ENCODE peak calls at places on chromosomes 11 and 22, in six cellular contexts. M is PC-3, U is HCT116, F is SK-N-SH, N is GM23248, H is neural progenitor cell. T is an unnamed sample.
A peak's percentile ranks its signal among the peaks of the same experiment; 100 is the strongest.

GRCh38 chr11:64864473-64865285 is 13.7 kb downstream of the EHD1 start:
- DNase-seq in M (no peak), U (no peak), F (no peak), N (peak; percentile 96), H (peak; percentile 57), T (no peak)

GRCh38 chr22:47120399-47120798 is 357.9 kb downstream of the TBC1D22A start:
- DNase-seq in M (no peak), U (no peak), F (no peak), N (no peak), H (no peak), T (no peak)

GRCh38 chr22:45072322-45072903 is 62.6 kb upstream of the PHF21B start:
- DNase-seq in M (peak; percentile 89), U (peak; percentile 77), F (no peak), N (peak; percentile 93), H (peak; percentile 58), T (no peak)

GRCh38 chr22:29313126-29314071 is 2.1 kb downstream of the RASL10A start:
- DNase-seq in M (no peak), U (peak; percentile 34), F (peak; percentile 86), N (peak; percentile 68), H (peak; percentile 68), T (no peak)

GRCh38 chr11:131503017-131503416 is 132.6 kb downstream of the NTM start:
- DNase-seq in M (no peak), U (no peak), F (no peak), N (no peak), H (no peak), T (no peak)

GRCh38 chr22:43707650-43708049 is 104.5 kb downstream of the EFCAB6 start:
- DNase-seq in M (peak; percentile 62), U (peak; percentile 1), F (no peak), N (peak; percentile 24), H (no peak), T (no peak)

GRCh38 chr11:9752091-9752490 is 88.2 kb downstream of the SWAP70 start:
- DNase-seq in M (peak; percentile 8), U (no peak), F (peak; percentile 43), N (peak; percentile 27), H (no peak), T (no peak)

GRCh38 chr22:49976439-49977175 is 16.0 kb downstream of the PIM3 start:
- DNase-seq in M (no peak), U (no peak), F (peak; percentile 28), N (no peak), H (no peak), T (no peak)

GRCh38 chr22:44242946-44243724 is 62.4 kb downstream of the PARVG start:
- DNase-seq in M (no peak), U (no peak), F (no peak), N (no peak), H (no peak), T (no peak)

GRCh38 chr11:74949748-74950127 is 672 bp downstream of the SPCS2 start:
- DNase-seq in M (no peak), U (no peak), F (peak; percentile 19), N (peak; percentile 60), H (no peak), T (peak; percentile 18)

GRCh38 chr11:86949995-86950993 is 4.9 kb downstream of the FZD4 start:
- DNase-seq in M (peak; percentile 24), U (no peak), F (no peak), N (peak; percentile 66), H (no peak), T (no peak)

GRCh38 chr11:1829039-1829820 is 5.6 kb upstream of the SYT8 start:
- DNase-seq in M (peak; percentile 81), U (no peak), F (no peak), N (peak; percentile 88), H (no peak), T (no peak)

GRCh38 chr11:10382518-10382917 is 72.5 kb upstream of the AMPD3 start:
- DNase-seq in M (peak; percentile 47), U (peak; percentile 63), F (no peak), N (peak; percentile 63), H (no peak), T (no peak)

GRCh38 chr22:27601195-27601594 is 200.4 kb downstream of the MN1 start:
- DNase-seq in M (no peak), U (no peak), F (no peak), N (no peak), H (no peak), T (no peak)

GRCh38 chr22:40294696-40295095 is 51.6 kb upstream of the ADSL start:
- DNase-seq in M (no peak), U (no peak), F (no peak), N (no peak), H (no peak), T (no peak)

GRCh38 chr11:2093575-2094353 is 45.4 kb downstream of the IGF2 start:
- DNase-seq in M (no peak), U (no peak), F (no peak), N (peak; percentile 93), H (no peak), T (no peak)

GRCh38 chr22:30943368-30943767 is 25.2 kb downstream of the MORC2 start:
- DNase-seq in M (no peak), U (no peak), F (no peak), N (no peak), H (no peak), T (no peak)

GRCh38 chr11:86632499-86633269 is 39.7 kb downstream of the ME3 start:
- DNase-seq in M (peak; percentile 92), U (peak; percentile 68), F (peak; percentile 8), N (peak; percentile 99), H (peak; percentile 40), T (no peak)

GRCh38 chr11:107859459-107860239 is 1.1 kb upstream of the SLC35F2 start:
- DNase-seq in M (peak; percentile 84), U (peak; percentile 37), F (peak; percentile 55), N (peak; percentile 58), H (peak; percentile 81), T (peak; percentile 80)

GRCh38 chr11:104812416-104812815 is 85.8 kb downstream of the CASP12 start:
- DNase-seq in M (no peak), U (no peak), F (no peak), N (no peak), H (no peak), T (no peak)

GRCh38 chr22:45442120-45442519 is 28.6 kb downstream of the RIBC2 start:
- DNase-seq in M (no peak), U (no peak), F (no peak), N (no peak), H (peak; percentile 28), T (no peak)

GRCh38 chr11:106988151-106988806 is 30.0 kb downstream of the GUCY1A2 start:
- DNase-seq in M (peak; percentile 25), U (no peak), F (no peak), N (peak; percentile 89), H (no peak), T (no peak)

GRCh38 chr22:39388261-39389011 is 11.1 kb upstream of the TAB1 start:
- DNase-seq in M (peak; percentile 63), U (peak; percentile 56), F (peak; percentile 96), N (peak; percentile 87), H (peak; percentile 98), T (peak; percentile 96)

GRCh38 chr22:20956258-20957117 is 10.6 kb upstream of the AIFM3 start:
- DNase-seq in M (peak; percentile 75), U (peak; percentile 73), F (no peak), N (peak; percentile 64), H (peak; percentile 63), T (no peak)

GRCh38 chr22:29069476-29069875 is 3.4 kb upstream of the KREMEN1 start:
- DNase-seq in M (no peak), U (no peak), F (no peak), N (no peak), H (no peak), T (no peak)

GRCh38 chr11:118406599-118407166 is 5.3 kb downstream of the ATP5MG start:
- DNase-seq in M (no peak), U (no peak), F (no peak), N (peak; percentile 38), H (no peak), T (no peak)

GRCh38 chr22:32237905-32238304 is 17.2 kb downstream of the SLC5A4 start:
- DNase-seq in M (no peak), U (no peak), F (no peak), N (no peak), H (no peak), T (no peak)

GRCh38 chr22:36472689-36473088 is 8.8 kb downstream of the TXN2 start:
- DNase-seq in M (no peak), U (no peak), F (no peak), N (no peak), H (no peak), T (no peak)
- H3K9ac ChIP-seq in M (no peak overlapping the region), U (no peak overlapping the region), F (no peak overlapping the region), N (no peak overlapping the region), H (no peak overlapping the region), T (no peak overlapping the region)

GRCh38 chr11:12089041-12089440 is 21.3 kb upstream of the MICAL2 start:
- DNase-seq in M (no peak), U (no peak), F (no peak), N (no peak), H (no peak), T (no peak)

GRCh38 chr11:12088531-12088930 is 21.9 kb upstream of the MICAL2 start:
- DNase-seq in M (no peak), U (no peak), F (no peak), N (no peak), H (no peak), T (no peak)

GRCh38 chr11:12090061-12090572 is 20.3 kb upstream of the MICAL2 start:
- DNase-seq in M (peak; percentile 94), U (peak; percentile 54), F (no peak), N (peak; percentile 62), H (no peak), T (no peak)

GRCh38 chr11:12090761-12091261 is 19.6 kb upstream of the MICAL2 start:
- DNase-seq in M (peak; percentile 93), U (peak; percentile 73), F (no peak), N (no peak), H (no peak), T (no peak)

DNA sequence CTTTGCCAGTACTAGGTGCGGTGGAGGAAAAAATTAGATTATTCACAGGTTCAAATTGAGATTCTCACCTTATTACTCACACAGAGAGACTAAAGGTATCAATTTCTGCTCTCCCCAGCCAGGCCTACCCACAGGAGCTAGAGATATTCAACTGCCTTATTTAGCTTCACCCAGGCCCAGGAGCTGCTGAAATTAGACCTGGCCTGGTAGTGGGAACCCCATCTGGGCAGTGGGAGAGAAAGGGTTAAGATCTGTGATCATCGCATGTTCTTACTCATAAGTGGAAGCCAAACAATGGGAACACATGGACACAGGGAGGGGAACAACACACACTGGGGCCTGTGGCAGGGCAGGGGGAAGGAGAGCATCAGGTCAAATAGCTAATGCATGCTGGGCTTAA is 20.9 kb upstream of the MICAL2 start:
- DNase-seq in M (peak; percentile 58), U (no peak), F (no peak), N (no peak), H (no peak), T (no peak)
- TF ChIP-seq EZH2phosphoT487 in M (no peak), U (no peak), F (no peak), N (no peak), H (no peak), T (no peak)

DNA sequence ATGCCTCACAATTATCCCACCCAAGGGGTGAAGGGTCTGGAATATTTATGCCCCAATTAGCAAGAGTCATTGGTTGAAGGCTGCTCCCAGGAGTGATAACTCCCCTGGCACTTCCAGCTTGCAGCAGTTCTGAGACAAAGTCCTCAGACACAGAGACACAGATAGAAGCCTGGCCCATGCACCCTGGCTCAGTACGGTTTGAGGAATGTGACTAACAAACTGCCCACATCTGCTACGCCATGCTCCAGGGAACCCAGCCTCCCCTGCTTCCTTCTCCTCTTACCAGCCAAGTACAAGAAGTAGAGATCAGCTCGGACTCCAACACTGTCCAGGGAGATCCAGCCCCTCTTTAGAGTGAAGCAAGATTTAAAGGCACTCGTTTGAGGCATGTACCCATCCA is 48.5 kb upstream of the BMAL1 start:
- DNase-seq in M (no peak), U (no peak), F (no peak), N (peak; percentile 64), H (no peak), T (no peak)
- H3K9ac ChIP-seq in M (no peak overlapping the region), U (no peak overlapping the region), F (no peak overlapping the region), N (peak overlapping the region; percentile 25), H (no peak overlapping the region), T (no peak overlapping the region)

GRCh38 chr11:28756977-28757376 is 648.8 kb downstream of the METTL15 start:
- DNase-seq in M (peak; percentile 89), U (no peak), F (no peak), N (peak; percentile 63), H (no peak), T (no peak)
- TF ChIP-seq EZH2phosphoT487 in M (no peak), U (no peak), F (no peak), N (no peak), H (no peak), T (no peak)